ENCODE peak calls at places on chromosomes 3 and 15, in eight cellular contexts. T is non-pigmented ciliary epithelial cell, C is naive B cell, L is T-cell, W is 8988T, G is NCI-H82, H is GM23248, A is RWPE1. N is an unnamed sample.
A peak's percentile ranks its signal among the peaks of the same experiment; 100 is the strongest.

GRCh38 chr3:73215286-73215685 is 153.8 kb downstream of the EBLN2 start:
- DNase-seq in T (no peak), C (no peak), L (no peak), W (no peak), G (no peak), H (peak; percentile 81), A (no peak), N (no peak)

GRCh38 chr3:171168086-171168485 is 141.6 kb upstream of the SLC2A2 start:
- DNase-seq in T (no peak), C (no peak), L (no peak), W (peak; percentile 41), G (peak; percentile 76), H (peak; percentile 78), A (peak; percentile 54), N (no peak)

GRCh38 chr3:16738451-16738850 is 133.2 kb upstream of the DAZL start:
- DNase-seq in T (no peak), C (no peak), L (no peak), W (no peak), G (no peak), H (peak; percentile 52), A (no peak), N (no peak)

GRCh38 chr15:66255293-66255676 is 1.7 kb upstream of the MEGF11 start:
- DNase-seq in T (no peak), C (no peak), L (no peak), W (no peak), G (no peak), H (no peak), A (no peak), N (no peak)

GRCh38 chr3:81713018-81713417 is 48.4 kb downstream of the GBE1 start:
- DNase-seq in T (no peak), C (no peak), L (no peak), W (no peak), G (no peak), H (no peak), A (no peak), N (no peak)

GRCh38 chr15:85542488-85542887 is 162.1 kb downstream of the AKAP13 start:
- DNase-seq in T (no peak), C (no peak), L (no peak), W (no peak), G (no peak), H (no peak), A (no peak), N (no peak)

GRCh38 chr15:100201376-100202280 is 140.1 kb downstream of the ADAMTS17 start:
- DNase-seq in T (peak; percentile 8), C (no peak), L (peak; percentile 6), W (no peak), G (no peak), H (no peak), A (no peak), N (no peak)

GRCh38 chr15:82100116-82100795 is 54.4 kb upstream of the MEX3B start:
- DNase-seq in T (no peak), C (no peak), L (no peak), W (no peak), G (peak; percentile 69), H (peak; percentile 31), A (no peak), N (no peak)

GRCh38 chr3:47113669-47114365 is 50.1 kb downstream of the SETD2 start:
- DNase-seq in T (peak; percentile 78), C (peak; percentile 31), L (no peak), W (no peak), G (no peak), H (peak; percentile 92), A (peak; percentile 63), N (no peak)

GRCh38 chr15:44137750-44138149 is 57.3 kb downstream of the FRMD5 start:
- DNase-seq in T (no peak), C (no peak), L (no peak), W (no peak), G (no peak), H (peak; percentile 48), A (no peak), N (no peak)

GRCh38 chr15:42427429-42428223 is 63.3 kb downstream of the ZNF106 start:
- DNase-seq in T (peak; percentile 81), C (no peak), L (no peak), W (no peak), G (no peak), H (peak; percentile 93), A (no peak), N (no peak)

GRCh38 chr15:69000725-69001503 is 13.6 kb upstream of the NOX5 start:
- DNase-seq in T (no peak), C (no peak), L (no peak), W (no peak), G (no peak), H (no peak), A (no peak), N (no peak)

GRCh38 chr15:65650312-65651041 is 28.7 kb downstream of the SLC24A1 start:
- DNase-seq in T (no peak), C (no peak), L (no peak), W (no peak), G (no peak), H (no peak), A (no peak), N (no peak)

GRCh38 chr15:49877871-49878511 is 241.0 kb downstream of the ATP8B4 start:
- DNase-seq in T (no peak), C (no peak), L (no peak), W (no peak), G (no peak), H (peak; percentile 81), A (no peak), N (no peak)

GRCh38 chr15:90603893-90604292 is 74.2 kb downstream of the CRTC3 start:
- DNase-seq in T (no peak), C (no peak), L (peak; percentile 45), W (no peak), G (peak; percentile 36), H (peak; percentile 59), A (no peak), N (peak; percentile 69)

GRCh38 chr15:52256366-52256765 is 39.2 kb downstream of the MYO5C start:
- DNase-seq in T (peak; percentile 49), C (peak; percentile 67), L (peak; percentile 63), W (no peak), G (peak; percentile 90), H (peak; percentile 78), A (peak; percentile 75), N (no peak)

GRCh38 chr3:60086811-60087210 is 1037.0 kb upstream of the CFAP20DC start:
- DNase-seq in T (peak; percentile 17), C (no peak), L (no peak), W (no peak), G (no peak), H (peak; percentile 59), A (peak; percentile 0), N (no peak)

GRCh38 chr3:184740509-184741258 is 28.8 kb upstream of the MAGEF1 start:
- DNase-seq in T (no peak), C (no peak), L (no peak), W (no peak), G (no peak), H (peak; percentile 87), A (peak; percentile 84), N (no peak)

GRCh38 chr3:106534206-106534605 is 665.4 kb upstream of the CBLB start:
- DNase-seq in T (peak; percentile 74), C (no peak), L (peak; percentile 14), W (no peak), G (no peak), H (peak; percentile 4), A (no peak), N (no peak)

GRCh38 chr3:194572131-194572789 is 61.0 kb downstream of the TMEM44 start:
- DNase-seq in T (peak; percentile 76), C (no peak), L (no peak), W (no peak), G (no peak), H (peak; percentile 98), A (peak; percentile 57), N (no peak)

GRCh38 chr15:40776537-40777141 is 6.9 kb downstream of the C15orf62 start:
- DNase-seq in T (no peak), C (no peak), L (peak; percentile 36), W (no peak), G (no peak), H (peak; percentile 96), A (peak; percentile 88), N (peak; percentile 83)

GRCh38 chr15:43920815-43921214 is 94.0 kb downstream of the WDR76 start:
- DNase-seq in T (no peak), C (no peak), L (no peak), W (no peak), G (peak; percentile 30), H (no peak), A (no peak), N (no peak)

GRCh38 chr3:49673715-49674490 is at the start of gene APEH:
- DNase-seq in T (peak; percentile 94), C (peak; percentile 99), L (peak; percentile 93), W (peak; percentile 98), G (no peak), H (peak; percentile 99), A (peak; percentile 91), N (peak; percentile 99)

GRCh38 chr15:69610264-69610663 is 157.6 kb downstream of the RPLP1 start:
- DNase-seq in T (no peak), C (no peak), L (no peak), W (no peak), G (no peak), H (peak; percentile 10), A (no peak), N (no peak)

GRCh38 chr3:60756231-60756630 is 495.0 kb downstream of the FHIT start:
- DNase-seq in T (no peak), C (no peak), L (no peak), W (no peak), G (no peak), H (peak; percentile 80), A (no peak), N (no peak)

GRCh38 chr3:188683032-188683491 is 488.7 kb upstream of the TPRG1 start:
- DNase-seq in T (peak; percentile 94), C (no peak), L (no peak), W (no peak), G (no peak), H (peak; percentile 96), A (no peak), N (no peak)

N was measured in lower lobe of right lung.